ENCODE peak calls at places on chromosome 20, in ten cellular contexts. Z is breast epithelium, I is psoas muscle, O is fibroblast of lung, W is neural progenitor cell, M is GM23248, Y is transverse colon, B is ascending aorta, J is heart left ventricle, K is uterus. V is an unnamed sample.

GRCh38 chr20:23120936-23121765 is 35.0 kb upstream of the CD93 start:
- DNase-seq in Z (no peak), I (no peak), O (no peak), W (no peak), M (no peak), Y (no peak), B (no peak), J (no peak), K (no peak), V (no peak)

GRCh38 chr20:63321148-63321831 is 28.3 kb downstream of the COL20A1 start:
- DNase-seq in Z (no peak), I (peak; percentile 48), O (peak; percentile 37), W (no peak), M (peak; percentile 77), Y (no peak), B (peak; percentile 62), J (peak; percentile 52), K (no peak), V (no peak)

GRCh38 chr20:50001784-50002311 is 19.1 kb downstream of the SNAI1 start:
- DNase-seq in Z (no peak), I (no peak), O (peak; percentile 39), W (no peak), M (no peak), Y (no peak), B (no peak), J (no peak), K (no peak), V (no peak)

GRCh38 chr20:19692100-19692499 is 66.0 kb upstream of the RIN2 start:
- DNase-seq in Z (no peak), I (no peak), O (peak; percentile 65), W (no peak), M (peak; percentile 50), Y (no peak), B (no peak), J (no peak), K (no peak), V (no peak)

GRCh38 chr20:21149344-21149743 is 23.5 kb downstream of the KIZ start:
- DNase-seq in Z (no peak), I (no peak), O (no peak), W (peak; percentile 24), M (no peak), Y (no peak), B (no peak), J (no peak), K (no peak), V (no peak)

GRCh38 chr20:46356195-46357029 is 48.1 kb upstream of the CDH22 start:
- DNase-seq in Z (no peak), I (no peak), O (no peak), W (no peak), M (no peak), Y (no peak), B (no peak), J (no peak), K (no peak), V (no peak)

GRCh38 chr20:38338849-38339520 is 7.3 kb upstream of the LBP start:
- DNase-seq in Z (no peak), I (no peak), O (no peak), W (peak; percentile 57), M (peak; percentile 33), Y (no peak), B (no peak), J (no peak), K (no peak), V (no peak)

GRCh38 chr20:48687097-48687800 is 140.6 kb downstream of the PREX1 start:
- DNase-seq in Z (no peak), I (no peak), O (no peak), W (no peak), M (no peak), Y (no peak), B (no peak), J (no peak), K (no peak), V (no peak)

GRCh38 chr20:10524643-10525042 is 89.5 kb downstream of the SLX4IP start:
- DNase-seq in Z (no peak), I (no peak), O (peak; percentile 70), W (no peak), M (peak; percentile 34), Y (no peak), B (no peak), J (no peak), K (no peak), V (no peak)

GRCh38 chr20:7199867-7200266 is 432.4 kb downstream of the BMP2 start:
- DNase-seq in Z (no peak), I (no peak), O (no peak), W (no peak), M (no peak), Y (no peak), B (no peak), J (no peak), K (no peak), V (no peak)

GRCh38 chr20:40008177-40008576 is 680.9 kb downstream of the MAFB start:
- DNase-seq in Z (no peak), I (no peak), O (no peak), W (no peak), M (peak; percentile 26), Y (no peak), B (no peak), J (no peak), K (no peak), V (no peak)

GRCh38 chr20:40009542-40009941 is 679.5 kb downstream of the MAFB start:
- DNase-seq in Z (no peak), I (no peak), O (peak; percentile 5), W (no peak), M (peak; percentile 70), Y (no peak), B (no peak), J (no peak), K (no peak), V (no peak)

GRCh38 chr20:40006168-40006860 is 682.7 kb downstream of the MAFB start:
- DNase-seq in Z (no peak), I (no peak), O (no peak), W (no peak), M (no peak), Y (no peak), B (no peak), J (no peak), K (no peak), V (no peak)

GRCh38 chr20:40016359-40016758 is 672.7 kb downstream of the MAFB start:
- DNase-seq in Z (no peak), I (no peak), O (no peak), W (no peak), M (no peak), Y (no peak), B (no peak), J (no peak), K (no peak), V (no peak)

DNA sequence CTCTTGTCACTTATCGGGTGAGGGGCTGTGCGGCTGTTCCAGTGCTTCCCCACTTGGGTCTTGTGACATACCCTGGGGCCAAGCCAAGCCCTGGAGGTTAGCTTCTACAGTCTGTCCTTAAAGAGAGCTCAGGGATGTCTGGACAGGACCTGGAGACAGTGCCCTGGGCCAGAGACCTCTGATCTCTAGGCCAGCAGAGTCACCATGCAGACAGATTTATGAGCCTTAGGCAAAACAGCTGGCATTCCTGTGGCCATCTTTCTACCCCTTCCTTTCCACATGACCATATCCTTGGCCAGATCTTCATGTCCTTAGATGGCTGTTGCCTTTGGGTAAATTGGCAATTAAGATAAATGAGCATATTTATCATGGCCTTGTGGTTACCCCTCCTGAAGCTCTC is 678.6 kb downstream of the MAFB start:
- DNase-seq in Z (no peak), I (peak; percentile 24), O (no peak), W (no peak), M (peak; percentile 25), Y (no peak), B (no peak), J (no peak), K (no peak), V (no peak)
- H3K9me3 ChIP-seq in Z (no peaks in the 10 kb centered on the region), I (no peaks in the 10 kb centered on the region), O (no peaks in the 10 kb centered on the region), W (no peaks in the 10 kb centered on the region), M (peaks cover 3% of the 10 kb centered on the region), Y (no peaks in the 10 kb centered on the region), B (no peaks in the 10 kb centered on the region), J (no peaks in the 10 kb centered on the region), K (no peaks in the 10 kb centered on the region), V (no peaks in the 10 kb centered on the region)

GRCh38 chr20:24995741-24996448 is 3.3 kb upstream of the APMAP start:
- DNase-seq in Z (peak; percentile 36), I (no peak), O (no peak), W (peak; percentile 10), M (peak; percentile 43), Y (no peak), B (peak; percentile 35), J (no peak), K (no peak), V (no peak)
- H3K4me1 ChIP-seq in Z (peaks cover 15% of the 10 kb centered on the region), I (peaks cover 35% of the 10 kb centered on the region), O (peaks cover 4% of the 10 kb centered on the region), W (peaks cover 9% of the 10 kb centered on the region), M (peaks cover 25% of the 10 kb centered on the region), Y (peaks cover 43% of the 10 kb centered on the region), B (peaks cover 19% of the 10 kb centered on the region), J (peaks cover 31% of the 10 kb centered on the region), K (peaks cover 13% of the 10 kb centered on the region), V (peaks cover 38% of the 10 kb centered on the region)

DNA sequence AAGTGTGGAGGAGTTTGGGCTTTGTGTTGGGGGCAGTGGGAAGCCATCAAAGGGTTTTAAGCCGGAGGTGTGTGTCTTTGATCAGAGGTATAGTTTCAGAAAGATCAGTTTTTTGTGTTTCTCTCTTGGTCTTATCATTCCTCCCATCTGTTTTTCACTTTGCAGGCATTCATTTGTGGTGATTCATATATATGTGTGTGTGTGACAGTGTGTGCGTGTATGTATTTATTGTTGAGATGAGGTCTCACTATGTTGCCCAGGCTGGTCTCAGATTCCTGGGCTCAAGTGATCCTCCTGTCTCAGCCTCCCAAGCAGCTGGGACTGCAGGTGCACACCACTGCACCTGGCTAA is 11.1 kb upstream of the SERINC3 start:
- DNase-seq in Z (no peak), I (no peak), O (peak; percentile 54), W (no peak), M (peak; percentile 56), Y (no peak), B (no peak), J (no peak), K (no peak), V (no peak)
- H3K27ac ChIP-seq in Z (peak overlapping the region; percentile 86), I (no peak overlapping the region), O (no peak overlapping the region), W (no peak overlapping the region), M (no peak overlapping the region), Y (peak overlapping the region; percentile 83), B (peak overlapping the region; percentile 19), J (peak overlapping the region; percentile 84), K (peak overlapping the region; percentile 86), V (no peak overlapping the region)

DNA sequence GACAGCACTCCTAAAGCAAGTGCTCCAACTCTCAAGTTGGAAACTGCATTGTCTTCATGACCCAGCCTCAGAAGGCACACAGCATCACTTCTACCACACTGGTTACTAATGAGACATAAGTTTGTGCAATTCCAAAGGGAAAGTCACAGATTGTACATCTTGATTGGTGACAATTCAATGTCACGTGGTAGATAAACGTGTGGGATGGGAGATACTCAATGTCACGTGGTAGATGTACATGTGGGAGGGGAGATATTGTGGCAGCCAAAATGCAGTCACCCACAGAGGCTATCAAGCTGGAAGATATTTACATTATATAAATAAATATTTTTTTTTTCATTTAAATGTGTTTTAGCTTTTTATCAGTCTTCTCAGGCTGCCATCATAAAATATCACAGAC is 393.3 kb downstream of the KIF16B start:
- DNase-seq in Z (no peak), I (no peak), O (no peak), W (no peak), M (no peak), Y (no peak), B (no peak), J (no peak), K (no peak), V (no peak)
- H3K9me3 ChIP-seq in Z (peaks cover 4% of the 10 kb centered on the region), I (peaks cover 3% of the 10 kb centered on the region), O (no peaks in the 10 kb centered on the region), W (no peaks in the 10 kb centered on the region), M (no peaks in the 10 kb centered on the region), Y (no peaks in the 10 kb centered on the region), B (no peaks in the 10 kb centered on the region), J (no peaks in the 10 kb centered on the region), K (no peaks in the 10 kb centered on the region), V (no peaks in the 10 kb centered on the region)

V was measured in thoracic aorta.